ENCODE peak calls at places on chromosomes 13 and 19, in five cellular contexts. I is tibial nerve, P is SK-N-SH, T is A549, U is sigmoid colon. B is an unnamed sample.

GRCh38 chr13:24271611-24272451 is 37.5 kb upstream of the C1QTNF9 start:
- DNase-seq in I (no peak), P (peak), T (no peak), U (peak), B (peak)

GRCh38 chr19:40358773-40359172 is 10.3 kb downstream of the PLD3 start:
- DNase-seq in I (no peak), P (no peak), T (no peak), U (no peak), B (peak)

GRCh38 chr13:99733346-99733745 is 232.1 kb downstream of the TM9SF2 start:
- DNase-seq in I (no peak), P (no peak), T (no peak), U (no peak), B (no peak)

GRCh38 chr19:3047307-3048189 is 14.7 kb downstream of the TLE5 start:
- DNase-seq in I (peak), P (peak), T (peak), U (peak), B (peak)

GRCh38 chr13:45966715-45967114 is 85.8 kb downstream of the ZC3H13 start:
- DNase-seq in I (no peak), P (no peak), T (no peak), U (no peak), B (no peak)

GRCh38 chr13:25179011-25179410 is 6.9 kb upstream of the AMER2 start:
- DNase-seq in I (no peak), P (no peak), T (no peak), U (no peak), B (no peak)

GRCh38 chr13:111043575-111043982 is 71.5 kb upstream of the ARHGEF7 start:
- DNase-seq in I (no peak), P (no peak), T (no peak), U (no peak), B (no peak)

GRCh38 chr19:35657904-35658700 is 8.2 kb upstream of the UPK1A start:
- DNase-seq in I (no peak), P (no peak), T (peak), U (no peak), B (no peak)

GRCh38 chr19:21087871-21088270 is 5.9 kb downstream of the ZNF714 start:
- DNase-seq in I (no peak), P (no peak), T (no peak), U (no peak), B (no peak)

GRCh38 chr19:34365463-34366401 is 736 bp downstream of the GPI start:
- DNase-seq in I (no peak), P (peak), T (no peak), U (peak), B (peak)

GRCh38 chr13:42660367-42660965 is 86.5 kb downstream of the TNFSF11 start:
- DNase-seq in I (no peak), P (no peak), T (no peak), U (no peak), B (no peak)

GRCh38 chr13:112175162-112176075 is 108.5 kb downstream of the SOX1 start:
- DNase-seq in I (no peak), P (no peak), T (no peak), U (no peak), B (no peak)

GRCh38 chr13:107866007-107866665 is 349.2 kb downstream of the LIG4 start:
- DNase-seq in I (no peak), P (peak), T (no peak), U (no peak), B (no peak)

GRCh38 chr13:107730835-107731234 is 484.5 kb downstream of the LIG4 start:
- DNase-seq in I (no peak), P (no peak), T (no peak), U (no peak), B (no peak)

GRCh38 chr19:47094557-47095517 is 18.7 kb downstream of the ZC3H4 start:
- DNase-seq in I (no peak), P (no peak), T (no peak), U (no peak), B (peak)

GRCh38 chr13:79307866-79308298 is 98.2 kb downstream of the RBM26 start:
- DNase-seq in I (no peak), P (no peak), T (no peak), U (no peak), B (no peak)

GRCh38 chr19:10915511-10916091 is 12.8 kb downstream of the YIPF2 start:
- DNase-seq in I (peak), P (peak), T (no peak), U (no peak), B (no peak)

GRCh38 chr19:39677931-39678889 is 22.5 kb downstream of the LGALS16 start:
- DNase-seq in I (no peak), P (no peak), T (no peak), U (no peak), B (no peak)

GRCh38 chr19:1474011-1474764 is 4.8 kb downstream of the C19orf25 start:
- DNase-seq in I (no peak), P (peak), T (no peak), U (no peak), B (no peak)

GRCh38 chr13:43126420-43126819 is 103.0 kb downstream of the DNAJC15 start:
- DNase-seq in I (no peak), P (no peak), T (no peak), U (no peak), B (no peak)

GRCh38 chr13:96816261-96816660 is 178.0 kb downstream of the OXGR1 start:
- DNase-seq in I (peak), P (no peak), T (no peak), U (no peak), B (no peak)

GRCh38 chr13:45325806-45326205 is 15.2 kb downstream of the TPT1 start:
- DNase-seq in I (peak), P (no peak), T (no peak), U (no peak), B (no peak)

GRCh38 chr19:38204728-38205127 is 19.3 kb downstream of the DPF1 start:
- DNase-seq in I (no peak), P (no peak), T (no peak), U (no peak), B (no peak)

GRCh38 chr13:99656843-99657506 is 155.7 kb downstream of the TM9SF2 start:
- DNase-seq in I (no peak), P (no peak), T (no peak), U (no peak), B (no peak)

GRCh38 chr13:31807090-31807541 is 67.8 kb downstream of the RXFP2 start:
- DNase-seq in I (no peak), P (no peak), T (no peak), U (no peak), B (no peak)

GRCh38 chr19:6250909-6251308 is 28.9 kb downstream of the MLLT1 start:
- DNase-seq in I (no peak), P (no peak), T (no peak), U (no peak), B (no peak)

GRCh38 chr13:40653558-40654318 is 12.7 kb downstream of the FOXO1 start:
- DNase-seq in I (no peak), P (no peak), T (no peak), U (no peak), B (no peak)

GRCh38 chr13:21976159-21976558 is 305.3 kb downstream of the FGF9 start:
- DNase-seq in I (no peak), P (no peak), T (no peak), U (no peak), B (no peak)

GRCh38 chr13:46354143-46355087 is 32.6 kb downstream of the RUBCNL start:
- DNase-seq in I (no peak), P (no peak), T (peak), U (no peak), B (no peak)

GRCh38 chr13:27379694-27380596 is 44.5 kb upstream of the GTF3A start:
- DNase-seq in I (peak), P (peak), T (peak), U (no peak), B (peak)

GRCh38 chr19:4713384-4713951 is 10.2 kb downstream of the DPP9 start:
- DNase-seq in I (peak), P (peak), T (peak), U (peak), B (peak)

GRCh38 chr13:37383856-37384255 is 214.7 kb downstream of the POSTN start:
- DNase-seq in I (no peak), P (no peak), T (no peak), U (no peak), B (no peak)

GRCh38 chr13:41302743-41303142 is 8.3 kb upstream of the NAA16 start:
- DNase-seq in I (no peak), P (no peak), T (no peak), U (no peak), B (no peak)

GRCh38 chr13:24234200-24234915 is 73.8 kb downstream of the SPATA13 start:
- DNase-seq in I (no peak), P (no peak), T (no peak), U (no peak), B (no peak)

GRCh38 chr13:33633701-33634525 is 184.0 kb upstream of the RFC3 start:
- DNase-seq in I (no peak), P (no peak), T (no peak), U (no peak), B (no peak)

DNA sequence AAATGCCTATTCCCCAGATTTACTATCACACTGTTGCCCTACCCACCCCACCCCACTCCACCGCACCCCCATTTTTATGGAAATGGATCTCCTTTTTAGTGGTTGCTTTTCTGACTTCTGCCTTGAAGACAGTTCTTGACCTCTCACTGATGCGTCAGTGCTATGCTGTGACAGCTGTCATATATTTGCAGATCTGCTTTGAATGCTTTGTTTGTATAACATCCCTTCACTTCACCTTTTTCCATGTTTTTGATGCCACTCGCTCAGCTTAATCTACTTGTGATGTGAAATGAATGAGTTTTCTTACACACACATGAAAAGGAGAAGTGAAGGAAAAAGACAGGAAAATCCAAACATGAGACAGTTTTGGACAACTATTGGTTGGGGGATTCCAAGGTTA is 731.0 kb downstream of the SLITRK6 start:
- DNase-seq in I (no peak), P (no peak), T (no peak), U (no peak), B (no peak)
- TF ChIP-seq EP300 in I (no peak), P (no peak), T (no peak), U (no peak), B (no peak)

GRCh38 chr19:53595510-53595867 is 36.3 kb upstream of the DPRX start:
- DNase-seq in I (no peak), P (no peak), T (no peak), U (no peak), B (no peak)
- H3K4me3 ChIP-seq in I (no peak), P (no peak), T (no peak), U (no peak), B (no peak)

DNA sequence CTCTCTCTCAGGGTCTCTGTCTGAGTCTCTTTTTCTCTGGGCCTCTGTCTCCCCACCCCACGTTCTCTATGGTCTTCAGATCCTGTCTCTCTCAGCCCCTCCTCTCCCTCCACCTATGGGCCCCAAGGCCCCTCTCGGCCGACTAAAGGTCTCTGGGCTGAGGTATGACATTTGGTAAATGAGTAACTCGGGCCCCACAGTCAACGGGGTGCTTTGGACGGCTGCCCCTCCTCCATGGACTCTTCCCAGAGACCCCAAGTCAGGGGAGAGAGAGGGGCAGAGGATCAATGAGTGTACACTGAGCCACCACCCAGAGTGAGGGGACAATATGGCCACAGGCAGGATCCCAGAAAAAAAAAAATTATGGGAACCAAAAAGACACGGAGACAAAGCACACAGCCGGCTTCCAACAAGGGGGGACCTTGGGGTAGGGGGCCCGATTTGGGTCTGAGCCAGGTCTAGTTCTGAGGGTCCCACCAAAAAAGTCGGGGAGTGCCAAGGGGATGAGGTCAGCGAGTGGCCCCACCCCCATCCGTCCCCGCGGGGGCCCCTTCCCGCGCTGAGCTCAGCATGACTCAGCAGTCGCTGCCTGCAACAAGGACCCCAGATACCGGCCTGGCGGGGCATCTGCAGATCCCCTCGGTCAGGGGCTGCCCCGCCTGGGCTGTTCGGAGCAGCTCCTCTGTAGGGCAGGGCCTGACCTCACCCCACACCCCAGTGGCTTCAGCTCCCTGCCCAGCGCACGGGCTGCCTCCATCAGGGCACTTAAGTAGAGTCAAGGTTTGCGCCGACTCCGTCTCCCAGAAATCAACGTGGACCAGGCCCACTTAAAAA is 1.5 kb upstream of the FTL start:
- DNase-seq in I (peak), P (no peak), T (peak), U (peak), B (peak)
- TF ChIP-seq EP300 in I (peak), P (no peak), T (peak), U (peak), B (no peak)

GRCh38 chr13:52736891-52737290 is 2.7 kb downstream of the CNMD start:
- DNase-seq in I (no peak), P (no peak), T (no peak), U (no peak), B (no peak)

GRCh38 chr13:52737451-52737850 is 2.2 kb downstream of the CNMD start:
- DNase-seq in I (no peak), P (no peak), T (no peak), U (no peak), B (no peak)

GRCh38 chr13:52738719-52739467 is 727 bp downstream of the CNMD start:
- DNase-seq in I (no peak), P (no peak), T (no peak), U (no peak), B (no peak)

GRCh38 chr13:52737900-52738299 is 1.7 kb downstream of the CNMD start:
- DNase-seq in I (no peak), P (peak), T (no peak), U (no peak), B (no peak)

GRCh38 chr13:52739468-52740071 is at the start of gene CNMD:
- DNase-seq in I (no peak), P (no peak), T (no peak), U (no peak), B (no peak)
- H3K4me3 ChIP-seq in I (peak), P (no peak), T (no peak), U (peak), B (peak)

DNA sequence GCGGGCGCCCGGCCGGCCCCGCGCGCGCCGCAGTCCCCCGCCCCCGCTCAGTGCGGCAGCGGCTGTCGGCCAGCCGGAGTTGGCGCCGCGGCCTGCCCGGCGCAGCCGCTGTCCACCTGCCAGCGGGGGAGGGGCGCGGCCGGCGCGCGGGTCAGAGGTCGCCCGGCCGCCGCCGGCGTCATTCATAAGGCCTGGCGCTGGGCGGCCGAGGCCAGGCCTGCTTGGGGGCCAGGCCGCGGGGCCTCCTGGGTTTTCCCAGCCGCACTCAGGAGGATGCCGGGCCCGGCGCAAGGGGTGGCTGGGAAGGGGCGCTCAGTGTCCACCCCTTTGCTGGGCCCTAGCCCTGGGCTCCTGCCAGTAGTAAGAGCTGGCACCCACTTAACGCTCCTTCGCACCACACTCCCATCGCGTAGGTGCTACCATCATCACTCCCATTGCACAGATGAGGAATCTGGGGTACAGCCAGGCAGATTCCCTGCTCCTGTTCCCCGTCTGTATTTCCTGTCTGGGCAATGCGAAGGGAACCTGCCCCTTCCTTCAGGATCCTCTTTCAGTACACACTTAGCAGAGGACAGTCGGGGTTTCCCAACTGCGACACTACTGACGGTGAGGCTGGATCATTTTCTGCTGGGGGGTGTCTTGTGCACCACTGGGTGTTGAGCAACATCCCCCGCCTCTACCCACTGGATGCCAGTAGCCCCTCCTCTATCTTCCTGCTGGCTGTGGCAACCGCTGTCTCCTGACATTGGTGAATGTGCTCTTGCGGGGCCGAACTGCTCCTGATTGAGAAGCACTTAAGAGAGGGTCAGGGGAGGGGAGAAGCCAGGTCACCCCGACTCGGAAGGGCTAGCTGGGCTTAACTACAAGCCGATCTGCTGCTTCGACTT is 846 bp upstream of the PRKACA start:
- DNase-seq in I (peak), P (peak), T (no peak), U (peak), B (peak)
- TF ChIP-seq EP300 in I (peak), P (no peak), T (no peak), U (peak), B (no peak)

GRCh38 chr19:48508729-48509310 is 2.8 kb downstream of the LMTK3 start:
- DNase-seq in I (no peak), P (no peak), T (no peak), U (no peak), B (no peak)

GRCh38 chr19:48511321-48511731 is 309 bp downstream of the LMTK3 start:
- DNase-seq in I (no peak), P (no peak), T (no peak), U (no peak), B (no peak)

GRCh38 chr19:48511800-48512503 is at the start of gene LMTK3:
- DNase-seq in I (no peak), P (peak), T (peak), U (no peak), B (peak)

GRCh38 chr19:48509467-48510194 is 2.0 kb downstream of the LMTK3 start:
- DNase-seq in I (no peak), P (no peak), T (no peak), U (no peak), B (no peak)

GRCh38 chr19:48510421-48511268 is 990 bp downstream of the LMTK3 start:
- DNase-seq in I (peak), P (peak), T (no peak), U (peak), B (peak)
- H3K4me3 ChIP-seq in I (no peak), P (peak), T (peak), U (no peak), B (peak)

DNA sequence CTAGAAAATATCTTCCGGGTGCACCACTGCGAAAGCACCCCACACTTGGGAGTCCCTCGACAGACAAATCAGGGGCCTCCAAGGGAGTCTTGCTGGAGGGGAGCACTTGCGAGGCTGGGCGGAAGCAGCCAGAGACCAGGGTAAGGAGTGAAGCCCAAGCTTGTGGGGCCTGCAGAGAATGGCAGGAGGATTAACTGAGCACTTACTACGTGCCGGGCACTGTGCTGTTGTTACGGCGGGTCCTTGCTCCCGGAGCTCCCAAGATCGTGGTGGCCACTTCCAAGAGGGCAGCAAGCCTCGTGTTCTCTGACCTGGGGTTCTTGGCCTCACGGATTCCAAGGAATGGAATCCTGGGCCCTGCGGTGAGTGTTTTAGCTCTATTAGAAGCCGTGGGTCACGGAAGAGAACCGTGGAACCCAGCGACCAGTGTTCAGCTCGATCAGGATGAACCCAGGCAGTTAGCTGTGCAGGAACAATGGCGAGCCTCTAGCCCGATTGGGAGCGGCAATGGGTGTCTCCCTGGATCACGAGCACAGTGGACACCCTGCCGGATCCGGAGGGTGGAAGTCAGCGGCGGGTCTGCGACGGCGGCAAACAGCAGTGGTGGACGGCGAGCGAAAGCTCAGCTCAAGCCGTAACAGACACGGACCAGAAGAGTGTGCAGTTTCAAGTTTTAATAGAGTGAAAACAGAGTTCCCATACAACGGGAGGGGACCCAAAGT is 9.6 kb downstream of the TTYH1 start:
- DNase-seq in I (no peak), P (no peak), T (no peak), U (no peak), B (no peak)
- TF ChIP-seq EP300 in I (no peak), P (no peak), T (no peak), U (no peak), B (no peak)

B was measured in transverse colon.